ENCODE peak calls at places on chromosomes 12 and 14, in five cellular contexts. B is psoas muscle, Y is fibroblast of lung, N is Peyer's patch, J is lower lobe of right lung. O is an unnamed sample.

GRCh38 chr14:61891251-61891650 is 129.0 kb downstream of the SNAPC1 start:
- DNase-seq in B (no peak), Y (peak; percentile 47), N (no peak), J (no peak), O (peak; percentile 51)

GRCh38 chr14:21106506-21107359 is 5.9 kb downstream of the TMEM253 start:
- DNase-seq in B (peak; percentile 78), Y (peak; percentile 65), N (peak; percentile 85), J (peak; percentile 84), O (peak; percentile 74)

GRCh38 chr14:32576088-32576795 is 247.1 kb downstream of the AKAP6 start:
- DNase-seq in B (no peak), Y (peak; percentile 49), N (no peak), J (no peak), O (peak; percentile 50)

GRCh38 chr12:105935106-105935505 is 203.6 kb downstream of the NUAK1 start:
- DNase-seq in B (no peak), Y (peak; percentile 93), N (no peak), J (no peak), O (peak; percentile 23)

GRCh38 chr12:52059582-52060497 is 8.6 kb downstream of the NR4A1 start:
- DNase-seq in B (no peak), Y (no peak), N (no peak), J (no peak), O (no peak)

GRCh38 chr12:17954788-17955187 is 135.2 kb downstream of the RERGL start:
- DNase-seq in B (no peak), Y (no peak), N (no peak), J (no peak), O (no peak)

GRCh38 chr12:68267892-68268396 is 14.5 kb upstream of the IL22 start:
- DNase-seq in B (no peak), Y (peak; percentile 84), N (no peak), J (no peak), O (peak; percentile 44)

GRCh38 chr12:44859998-44860689 is 16.0 kb downstream of the NELL2 start:
- DNase-seq in B (no peak), Y (no peak), N (no peak), J (no peak), O (no peak)

GRCh38 chr12:48978291-48978740 is at the start of gene WNT1:
- DNase-seq in B (no peak), Y (no peak), N (no peak), J (no peak), O (no peak)

GRCh38 chr12:104436790-104437189 is 20.0 kb upstream of the CHST11 start:
- DNase-seq in B (no peak), Y (no peak), N (no peak), J (no peak), O (no peak)

GRCh38 chr12:95548056-95548538 is 3.2 kb downstream of the USP44 start:
- DNase-seq in B (peak; percentile 21), Y (no peak), N (peak; percentile 54), J (peak; percentile 62), O (no peak)

GRCh38 chr12:39846971-39847661 is 227.5 kb upstream of the ABCD2 start:
- DNase-seq in B (no peak), Y (peak; percentile 50), N (no peak), J (no peak), O (no peak)

GRCh38 chr12:26870491-26871419 is 37.8 kb upstream of the ITPR2 start:
- DNase-seq in B (peak; percentile 29), Y (peak; percentile 64), N (no peak), J (peak; percentile 60), O (no peak)

GRCh38 chr14:99764222-99764706 is 28.9 kb upstream of the EML1 start:
- DNase-seq in B (no peak), Y (no peak), N (no peak), J (no peak), O (no peak)

GRCh38 chr12:45879363-45879895 is 110.9 kb downstream of the SCAF11 start:
- DNase-seq in B (no peak), Y (no peak), N (no peak), J (no peak), O (no peak)

GRCh38 chr14:83071888-83072501 is 1538.3 kb upstream of the SEL1L start:
- DNase-seq in B (no peak), Y (no peak), N (no peak), J (no peak), O (no peak)

GRCh38 chr14:91202234-91202974 is 42.1 kb downstream of the GPR68 start:
- DNase-seq in B (peak; percentile 57), Y (peak; percentile 49), N (no peak), J (peak; percentile 66), O (peak; percentile 20)

GRCh38 chr12:60162988-60163720 is 567.3 kb downstream of the SLC16A7 start:
- DNase-seq in B (no peak), Y (no peak), N (no peak), J (no peak), O (no peak)

GRCh38 chr14:69636051-69636639 is 24.7 kb downstream of the SUSD6 start:
- DNase-seq in B (no peak), Y (no peak), N (no peak), J (no peak), O (no peak)

GRCh38 chr14:68564236-68564825 is 228.5 kb downstream of the ZFP36L1 start:
- DNase-seq in B (no peak), Y (no peak), N (no peak), J (no peak), O (no peak)

GRCh38 chr12:118549506-118550109 is 173.3 kb downstream of the SUDS3 start:
- DNase-seq in B (no peak), Y (no peak), N (no peak), J (no peak), O (no peak)

GRCh38 chr14:72519543-72519942 is 374.4 kb downstream of the DPF3 start:
- DNase-seq in B (no peak), Y (no peak), N (no peak), J (no peak), O (no peak)

GRCh38 chr14:98798099-98798498 is 473.9 kb downstream of the BCL11B start:
- DNase-seq in B (no peak), Y (no peak), N (no peak), J (no peak), O (no peak)

GRCh38 chr14:91373591-91374245 is 43.9 kb downstream of the CCDC88C start:
- DNase-seq in B (no peak), Y (no peak), N (no peak), J (no peak), O (no peak)

GRCh38 chr14:72714871-72715214 is 179.1 kb downstream of the DPF3 start:
- DNase-seq in B (peak; percentile 51), Y (no peak), N (no peak), J (no peak), O (no peak)

GRCh38 chr14:90556050-90556477 is 159.2 kb downstream of the CALM1 start:
- DNase-seq in B (no peak), Y (no peak), N (no peak), J (peak; percentile 62), O (no peak)

GRCh38 chr14:72301352-72301751 is 369.1 kb downstream of the RGS6 start:
- DNase-seq in B (no peak), Y (no peak), N (no peak), J (no peak), O (no peak)

GRCh38 chr14:87264386-87264785 is 728.6 kb downstream of the GALC start:
- DNase-seq in B (no peak), Y (no peak), N (no peak), J (no peak), O (no peak)

GRCh38 chr12:85794551-85794950 is 41.7 kb downstream of the RASSF9 start:
- DNase-seq in B (no peak), Y (peak; percentile 91), N (no peak), J (no peak), O (peak; percentile 29)

GRCh38 chr12:110600254-110600653 is 13.7 kb upstream of the TCTN1 start:
- DNase-seq in B (no peak), Y (peak; percentile 50), N (no peak), J (no peak), O (no peak)

GRCh38 chr12:122527478-122527944 is 462 bp downstream of the KNTC1 start:
- DNase-seq in B (no peak), Y (peak; percentile 29), N (no peak), J (no peak), O (peak; percentile 11)

GRCh38 chr12:24349051-24349780 is 399.7 kb upstream of the SOX5 start:
- DNase-seq in B (no peak), Y (no peak), N (no peak), J (no peak), O (no peak)

GRCh38 chr12:114263031-114263825 is 142.7 kb downstream of the TBX5 start:
- DNase-seq in B (no peak), Y (peak; percentile 63), N (no peak), J (no peak), O (no peak)

GRCh38 chr14:72810201-72810600 is 83.7 kb downstream of the DPF3 start:
- DNase-seq in B (no peak), Y (no peak), N (no peak), J (no peak), O (no peak)

GRCh38 chr12:49537709-49538601 is 875 bp upstream of the KCNH3 start:
- DNase-seq in B (no peak), Y (no peak), N (peak; percentile 53), J (no peak), O (no peak)

GRCh38 chr12:12138203-12139154 is 67.7 kb downstream of the BCL2L14 start:
- DNase-seq in B (no peak), Y (no peak), N (no peak), J (no peak), O (no peak)

GRCh38 chr12:12128665-12129064 is 57.9 kb downstream of the BCL2L14 start:
- DNase-seq in B (no peak), Y (no peak), N (no peak), J (no peak), O (no peak)

GRCh38 chr12:12133259-12133658 is 62.5 kb downstream of the BCL2L14 start:
- DNase-seq in B (no peak), Y (no peak), N (no peak), J (no peak), O (no peak)

GRCh38 chr12:12133785-12134184 is 63.0 kb downstream of the BCL2L14 start:
- DNase-seq in B (no peak), Y (no peak), N (no peak), J (no peak), O (no peak)
- H3K27ac ChIP-seq in B (no peak overlapping the region), Y (no peak overlapping the region), N (no peak overlapping the region), J (no peak overlapping the region), O (no peak overlapping the region)

GRCh38 chr12:89873745-89874144 is 165.1 kb upstream of the ATP2B1 start:
- DNase-seq in B (no peak), Y (peak; percentile 35), N (no peak), J (no peak), O (no peak)
- TF ChIP-seq CTCF in B (no peak), Y (no peak), N (no peak), J (no peak), O (peak; percentile 9)

DNA sequence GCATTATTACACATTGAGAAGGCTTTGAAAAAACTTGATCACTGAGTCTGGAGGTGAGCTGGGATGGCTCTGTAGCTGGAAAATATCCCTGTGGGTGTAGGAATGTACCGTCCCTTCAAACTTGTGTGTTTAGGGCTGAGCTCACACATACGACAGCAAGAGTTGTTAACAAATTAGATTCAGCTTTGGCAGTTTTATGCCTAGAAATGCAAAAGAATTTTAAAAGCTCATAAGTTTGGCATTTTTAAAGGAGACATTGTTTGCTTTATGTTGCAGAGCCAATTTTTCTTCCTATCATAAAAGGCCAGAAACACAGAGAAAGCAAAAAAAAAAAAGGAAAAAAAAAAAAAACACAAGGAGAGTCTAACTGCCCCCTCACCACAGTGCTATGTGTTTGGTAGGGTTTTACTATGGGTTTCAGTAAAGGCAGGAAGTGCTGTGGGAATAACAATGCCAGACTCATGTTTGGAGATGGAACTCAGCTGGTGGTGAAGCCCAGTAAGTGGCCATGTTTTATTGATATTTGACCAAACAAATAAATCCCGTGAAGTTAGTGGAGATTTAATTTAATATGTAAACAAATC is 78.4 kb downstream of the DAD1 start:
- DNase-seq in B (no peak), Y (peak; percentile 88), N (no peak), J (no peak), O (peak; percentile 4)
- H3K4me3 ChIP-seq in B (no peak overlapping the region), Y (no peak overlapping the region), N (no peak overlapping the region), J (no peak overlapping the region), O (no peak overlapping the region)

GRCh38 chr14:77542349-77543239 is 44.0 kb upstream of the ISM2 start:
- DNase-seq in B (no peak), Y (peak; percentile 44), N (no peak), J (no peak), O (no peak)
- H3K27ac ChIP-seq in B (no peak overlapping the region), Y (no peak overlapping the region), N (peak overlapping the region; percentile 51), J (peak overlapping the region; percentile 44), O (no peak overlapping the region)